ENCODE peak calls at places on chromosome 20, in five cellular contexts. G is activated T-cell treated with anti-CD3 and anti-CD28 coated beads, Interleukin-2, amount 50 U/mL, for 72 hours; V is GM12865; H is GM04504; R is CD8-positive, alpha-beta memory T cell. E is an unnamed sample.

GRCh38 chr20:48897298-48898044 is 24.0 kb upstream of the ARFGEF2 start:
- DNase-seq in G (no peak), V (no peak), H (peak), R (no peak), E (no peak)

GRCh38 chr20:60137657-60138245 is 179.5 kb downstream of the CDH26 start:
- DNase-seq in G (peak), V (peak), H (no peak), R (no peak), E (no peak)

GRCh38 chr20:19026901-19027644 is 185.4 kb upstream of the SLC24A3 start:
- DNase-seq in G (no peak), V (no peak), H (no peak), R (no peak), E (no peak)

GRCh38 chr20:59331721-59332329 is 31.4 kb downstream of the EDN3 start:
- DNase-seq in G (no peak), V (no peak), H (no peak), R (no peak), E (no peak)

GRCh38 chr20:13102689-13103088 is 93.9 kb downstream of the SPTLC3 start:
- DNase-seq in G (no peak), V (no peak), H (no peak), R (no peak), E (no peak)

GRCh38 chr20:48142258-48142657 is 357.0 kb upstream of the SULF2 start:
- DNase-seq in G (no peak), V (no peak), H (no peak), R (no peak), E (no peak)

GRCh38 chr20:16392346-16392745 is 180.9 kb downstream of the KIF16B start:
- DNase-seq in G (no peak), V (peak), H (no peak), R (no peak), E (no peak)

GRCh38 chr20:64051033-64051452 is 1.6 kb upstream of the SOX18 start:
- DNase-seq in G (no peak), V (no peak), H (no peak), R (no peak), E (no peak)

GRCh38 chr20:18056174-18057105 is 1.3 kb downstream of the OVOL2 start:
- DNase-seq in G (peak), V (no peak), H (no peak), R (no peak), E (no peak)

GRCh38 chr20:12528591-12529041 is 480.2 kb upstream of the SPTLC3 start:
- DNase-seq in G (no peak), V (no peak), H (no peak), R (no peak), E (no peak)

GRCh38 chr20:51469046-51469445 is 73.5 kb downstream of the NFATC2 start:
- DNase-seq in G (no peak), V (no peak), H (no peak), R (no peak), E (no peak)

GRCh38 chr20:50561379-50562078 is 51.3 kb downstream of the PTPN1 start:
- DNase-seq in G (peak), V (peak), H (peak), R (no peak), E (no peak)

GRCh38 chr20:1867495-1868260 is 27.5 kb upstream of the SIRPA start:
- DNase-seq in G (no peak), V (no peak), H (no peak), R (no peak), E (no peak)